ENCODE peak calls at places on chromosomes 11 and 22, in four cellular contexts. C, M, R and G are unnamed samples. For H3K4me1, the result is how much of the 10 kb centered on the place peaks cover.

GRCh38 chr11:121352301-121352891 is 59.8 kb downstream of the SC5D start:
- DNase-seq in C (no peak), M (no peak), R (no peak), G (no peak)

GRCh38 chr22:37692627-37693285 is 4.1 kb upstream of the TRIOBP start:
- DNase-seq in M (no peak), R (no peak), C (no peak), G (no peak)

GRCh38 chr22:23182289-23183106 is 2.2 kb downstream of the BCR start:
- DNase-seq in C (no peak), R (peak), M (no peak), G (no peak)

GRCh38 chr11:106642331-106642730 is 375.9 kb downstream of the GUCY1A2 start:
- DNase-seq in M (no peak), R (no peak), C (no peak), G (no peak)

GRCh38 chr11:130159657-130160459 is at the start of gene ST14:
- DNase-seq in M (no peak), R (no peak), C (no peak), G (no peak)

GRCh38 chr22:36304429-36304828 is 51.5 kb downstream of the APOL1 start:
- DNase-seq in M (no peak), C (no peak), R (no peak), G (no peak)

GRCh38 chr11:132131051-132131450 is 760.6 kb downstream of the NTM start:
- DNase-seq in C (no peak), M (no peak), R (no peak), G (no peak)

GRCh38 chr11:29293825-29294224 is 723.0 kb downstream of the KCNA4 start:
- DNase-seq in C (peak), R (no peak), M (peak), G (no peak)

GRCh38 chr11:94654201-94654600 is 87.0 kb downstream of the PIWIL4 start:
- DNase-seq in R (no peak), M (no peak), C (no peak), G (no peak)

GRCh38 chr22:45585437-45585755 is 82.7 kb downstream of the FBLN1 start:
- DNase-seq in M (no peak), R (peak), C (no peak), G (no peak)

GRCh38 chr11:1086171-1087102 is 11.8 kb downstream of the MUC2 start:
- DNase-seq in C (no peak), R (no peak), M (no peak), G (no peak)

GRCh38 chr11:128704517-128704916 is 10.6 kb downstream of the FLI1 start:
- DNase-seq in R (no peak), C (no peak), M (no peak), G (no peak)

GRCh38 chr11:115656684-115657083 is 152.5 kb upstream of the CADM1 start:
- DNase-seq in M (peak), C (no peak), R (no peak), G (no peak)

GRCh38 chr11:130452941-130453340 is 4.5 kb downstream of the ADAMTS15 start:
- DNase-seq in M (no peak), C (no peak), R (no peak), G (no peak)

GRCh38 chr22:46914916-46915894 is 152.8 kb downstream of the TBC1D22A start:
- DNase-seq in R (no peak), M (no peak), C (no peak), G (no peak)

GRCh38 chr22:40484906-40485660 is 114.7 kb downstream of the SGSM3 start:
- DNase-seq in M (no peak), R (no peak), C (no peak), G (no peak)

GRCh38 chr11:125799808-125800207 is 11.9 kb downstream of the PATE3 start:
- DNase-seq in C (no peak), R (no peak), M (no peak), G (no peak)

GRCh38 chr11:129590753-129591475 is 215.3 kb downstream of the BARX2 start:
- DNase-seq in C (no peak), R (no peak), M (no peak), G (no peak)

GRCh38 chr22:24230911-24231656 is 13.8 kb downstream of the GGT5 start:
- DNase-seq in C (no peak), M (no peak), R (peak), G (no peak)

GRCh38 chr11:116272181-116272789 is 500.5 kb downstream of the BUD13 start:
- DNase-seq in C (no peak), R (no peak), M (no peak), G (no peak)

GRCh38 chr11:127493330-127493729 is 492.8 kb upstream of the KIRREL3 start:
- DNase-seq in M (no peak), R (peak), C (no peak), G (no peak)

GRCh38 chr22:24099661-24100060 is 81.6 kb upstream of the SUSD2 start:
- DNase-seq in C (no peak), M (no peak), R (no peak), G (no peak)

DNA sequence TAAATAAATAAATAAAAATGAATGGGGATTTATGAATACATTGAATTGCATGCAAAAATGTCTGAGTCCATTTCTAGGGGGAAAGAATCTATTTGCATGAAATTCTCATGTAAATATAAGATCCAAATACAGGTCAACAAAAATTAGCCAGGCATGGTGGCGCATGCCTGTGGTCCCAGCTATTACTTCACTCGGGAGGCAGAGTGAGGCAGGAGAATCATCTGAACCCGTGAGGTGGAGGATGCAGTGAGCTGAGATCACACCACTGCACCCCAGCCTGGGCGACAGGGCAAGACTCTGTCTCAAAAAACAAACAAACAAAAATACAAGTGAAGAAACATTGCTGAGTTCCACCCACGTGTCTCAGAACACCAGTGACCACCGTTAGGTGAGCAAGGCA is 17.4 kb downstream of the PACSIN2 start:
- DNase-seq in R (no peak), C (no peak), M (no peak), G (no peak)
- H3K4me1 ChIP-seq in R (under half), C (half or more), M (half or more), G (under half)

GRCh38 chr11:70642301-70642700 is 244.0 kb downstream of the CTTN start:
- DNase-seq in C (no peak), M (no peak), R (no peak), G (no peak)
- H3K4me3 ChIP-seq in C (no peak), M (no peak), R (no peak), G (no peak)

GRCh38 chr11:96339704-96340554 is 3.1 kb downstream of the MAML2 start:
- DNase-seq in M (no peak), C (no peak), R (no peak), G (no peak)

GRCh38 chr11:96342131-96342970 is 644 bp downstream of the MAML2 start:
- DNase-seq in R (no peak), M (no peak), C (no peak), G (no peak)

GRCh38 chr11:96340555-96340885 is 2.5 kb downstream of the MAML2 start:
- DNase-seq in M (no peak), R (no peak), C (no peak), G (no peak)

GRCh38 chr11:96342971-96343711 is at the start of gene MAML2:
- DNase-seq in C (peak), M (peak), R (peak), G (peak)

GRCh38 chr11:96341237-96342130 is 1.5 kb downstream of the MAML2 start:
- DNase-seq in C (no peak), M (peak), R (peak), G (no peak)
- TF ChIP-seq TCF7L2 in C (no peak), M (no peak), R (no peak), G (no peak)

DNA sequence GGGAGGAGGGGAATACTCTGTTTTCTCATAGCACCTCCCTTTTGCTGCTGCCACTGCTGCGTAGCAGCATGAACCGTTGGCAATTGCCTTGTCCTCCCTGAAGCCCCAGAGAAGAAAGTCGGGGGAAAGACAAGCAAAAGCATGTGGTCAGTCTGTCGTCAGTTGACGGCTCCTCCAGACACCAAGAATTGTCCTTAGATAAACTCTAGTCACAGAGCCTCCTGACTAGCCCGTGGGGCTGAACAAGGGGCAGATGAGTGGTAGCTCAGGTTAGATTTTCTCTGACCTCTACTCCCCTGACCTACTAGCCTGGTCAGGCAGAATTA is 126.4 kb upstream of the HSD17B12 start:
- DNase-seq in M (no peak), C (no peak), R (no peak), G (no peak)
- H3K4me1 ChIP-seq in M (under half), C (under half), R (under half), G (under half)

GRCh38 chr11:101915811-101916291 is 471 bp downstream of the ANGPTL5 start:
- DNase-seq in C (no peak), R (no peak), M (no peak), G (peak)
- H3K4me3 ChIP-seq in C (peak), R (no peak), M (peak), G (peak)

GRCh38 chr11:64371201-64371600 is 12.2 kb downstream of the RPS6KA4 start:
- DNase-seq in M (no peak), C (no peak), R (no peak), G (no peak)
- TF ChIP-seq TCF7L2 in M (no peak), C (no peak), R (no peak), G (no peak)

DNA sequence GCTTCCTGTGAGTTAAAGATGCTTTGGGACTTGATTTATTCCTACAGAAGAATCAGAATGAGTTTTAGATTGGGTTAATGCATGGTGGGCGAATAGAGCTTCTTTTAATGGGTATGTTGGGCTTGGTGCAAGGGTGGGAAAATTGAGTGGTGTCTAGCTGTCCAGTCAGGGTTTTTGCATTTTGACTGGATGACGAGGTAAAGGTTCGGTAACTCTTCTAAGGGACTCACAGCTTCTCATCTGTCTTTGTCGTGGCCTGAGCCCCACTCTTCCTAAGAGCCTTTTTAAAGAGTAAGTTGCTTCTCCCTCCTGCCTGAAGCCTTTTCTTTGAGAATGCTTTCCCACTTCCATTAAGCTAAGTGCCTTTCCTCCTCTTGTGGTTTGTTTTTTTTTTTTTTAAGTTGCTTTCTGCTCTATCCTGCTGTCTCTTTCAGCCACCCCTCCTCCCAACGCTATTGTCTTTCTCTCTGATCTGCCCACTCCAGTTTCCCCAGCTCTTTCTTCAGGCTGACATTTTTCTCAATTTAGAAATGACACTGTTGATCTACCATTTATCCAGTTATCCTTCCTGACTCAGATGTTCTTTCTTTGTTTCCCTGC is 1.1 kb downstream of the DPF2 start:
- DNase-seq in M (no peak), R (no peak), C (no peak), G (no peak)
- H3K4me1 ChIP-seq in M (under half), R (under half), C (under half), G (under half)